ENCODE peak calls at places on chromosomes 13 and 19, in seven cellular contexts. L, X, F, Q, R, Y and J are unnamed samples.

GRCh38 chr19:58498316-58499020 is 13.3 kb downstream of the SLC27A5 start:
- DNase-seq in L (no peak), X (no peak), F (no peak), Q (no peak), R (no peak), Y (no peak), J (no peak)

GRCh38 chr19:34555447-34555846 is 73.9 kb downstream of the WTIP start:
- DNase-seq in L (peak; percentile 31), X (no peak), F (peak; percentile 67), Q (no peak), R (no peak), Y (no peak), J (peak; percentile 2)

GRCh38 chr13:82096256-82096655 is 1755.3 kb upstream of the SPRY2 start:
- DNase-seq in L (no peak), X (no peak), F (no peak), Q (no peak), R (no peak), Y (no peak), J (no peak)

GRCh38 chr13:98542568-98543379 is 34.1 kb downstream of the STK24 start:
- DNase-seq in L (no peak), X (no peak), F (no peak), Q (no peak), R (no peak), Y (no peak), J (no peak)

GRCh38 chr19:10895920-10896319 is 24.6 kb downstream of the CARM1 start:
- DNase-seq in L (no peak), X (no peak), F (peak; percentile 74), Q (no peak), R (no peak), Y (no peak), J (no peak)

GRCh38 chr13:20869540-20869939 is 33.0 kb downstream of the XPO4 start:
- DNase-seq in L (peak; percentile 28), X (no peak), F (no peak), Q (no peak), R (no peak), Y (no peak), J (peak; percentile 53)

GRCh38 chr19:7873304-7874079 is 698 bp downstream of the PRR36 start:
- DNase-seq in L (no peak), X (no peak), F (peak; percentile 48), Q (no peak), R (no peak), Y (no peak), J (no peak)

GRCh38 chr19:1133471-1133929 is 29.7 kb downstream of the GPX4 start:
- DNase-seq in L (no peak), X (peak; percentile 87), F (peak; percentile 72), Q (no peak), R (no peak), Y (no peak), J (no peak)

GRCh38 chr13:112442483-112443090 is 66.4 kb downstream of the SPACA7 start:
- DNase-seq in L (no peak), X (peak; percentile 36), F (peak; percentile 24), Q (no peak), R (peak; percentile 59), Y (no peak), J (no peak)

GRCh38 chr13:42064259-42064658 is 15.8 kb downstream of the DGKH start:
- DNase-seq in L (peak; percentile 79), X (no peak), F (no peak), Q (no peak), R (no peak), Y (no peak), J (peak; percentile 59)

GRCh38 chr13:74287672-74288169 is 153.5 kb upstream of the KLF12 start:
- DNase-seq in L (peak; percentile 61), X (peak; percentile 89), F (peak; percentile 90), Q (peak; percentile 44), R (no peak), Y (peak; percentile 85), J (peak; percentile 61)

GRCh38 chr19:30228113-30228725 is 144.0 kb upstream of the ZNF536 start:
- DNase-seq in L (no peak), X (no peak), F (peak; percentile 54), Q (no peak), R (no peak), Y (no peak), J (no peak)

GRCh38 chr19:39199025-39199424 is 2.3 kb downstream of the NCCRP1 start:
- DNase-seq in L (peak; percentile 52), X (no peak), F (no peak), Q (no peak), R (no peak), Y (no peak), J (peak; percentile 71)

GRCh38 chr19:18603958-18604819 is 2.4 kb downstream of the CRLF1 start:
- DNase-seq in L (no peak), X (no peak), F (peak; percentile 59), Q (no peak), R (no peak), Y (no peak), J (no peak)

GRCh38 chr19:38713227-38713649 is 31.0 kb downstream of the CAPN12 start:
- DNase-seq in L (no peak), X (no peak), F (no peak), Q (no peak), R (no peak), Y (peak; percentile 61), J (peak; percentile 65)

GRCh38 chr19:45142728-45143115 is 18.1 kb downstream of the NKPD1 start:
- DNase-seq in L (no peak), X (no peak), F (no peak), Q (no peak), R (no peak), Y (no peak), J (peak; percentile 21)

GRCh38 chr13:33441015-33441414 is 155.5 kb upstream of the STARD13 start:
- DNase-seq in L (peak; percentile 59), X (no peak), F (peak; percentile 67), Q (no peak), R (no peak), Y (no peak), J (peak; percentile 39)

DNA sequence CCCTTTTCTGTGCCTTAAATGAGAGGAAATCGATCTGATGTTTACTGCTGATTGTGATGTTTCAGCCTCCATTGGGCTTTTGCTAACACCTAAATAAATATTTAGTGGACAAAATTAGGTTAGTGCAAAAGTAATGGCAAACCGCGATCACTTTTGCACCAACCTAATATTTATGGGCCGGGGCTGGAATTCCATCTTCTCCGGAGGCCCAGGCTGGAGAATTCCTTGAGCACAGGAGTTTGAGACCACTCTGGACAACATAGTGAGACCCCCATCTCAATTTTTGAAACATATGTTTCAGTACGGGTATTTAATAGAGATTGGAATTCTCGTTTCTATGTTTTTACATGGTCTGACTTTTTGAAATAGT is 603 bp downstream of the ZNF880 start:
- DNase-seq in L (no peak), X (no peak), F (no peak), Q (no peak), R (no peak), Y (no peak), J (no peak)
- H3K4me3 ChIP-seq in L (peak overlapping the region; percentile 82), X (peak overlapping the region; percentile 79), F (peak overlapping the region; percentile 68), Q (peak overlapping the region; percentile 56), R (peak overlapping the region; percentile 72), Y (peak overlapping the region; percentile 94), J (peak overlapping the region; percentile 91)

GRCh38 chr13:99698010-99698815 is 196.9 kb downstream of the TM9SF2 start:
- DNase-seq in L (no peak), X (no peak), F (no peak), Q (no peak), R (no peak), Y (no peak), J (no peak)
- TF ChIP-seq CTCF in L (no peak), X (no peak), F (no peak), Q (no peak), R (no peak), Y (no peak), J (no peak)

GRCh38 chr19:6556043-6556449 is 25.2 kb downstream of the TNFSF9 start:
- DNase-seq in L (no peak), X (no peak), F (no peak), Q (no peak), R (no peak), Y (no peak), J (no peak)
- H3K4me3 ChIP-seq in L (no peak overlapping the region), X (no peak overlapping the region), F (no peak overlapping the region), Q (no peak overlapping the region), R (no peak overlapping the region), Y (no peak overlapping the region), J (no peak overlapping the region)

DNA sequence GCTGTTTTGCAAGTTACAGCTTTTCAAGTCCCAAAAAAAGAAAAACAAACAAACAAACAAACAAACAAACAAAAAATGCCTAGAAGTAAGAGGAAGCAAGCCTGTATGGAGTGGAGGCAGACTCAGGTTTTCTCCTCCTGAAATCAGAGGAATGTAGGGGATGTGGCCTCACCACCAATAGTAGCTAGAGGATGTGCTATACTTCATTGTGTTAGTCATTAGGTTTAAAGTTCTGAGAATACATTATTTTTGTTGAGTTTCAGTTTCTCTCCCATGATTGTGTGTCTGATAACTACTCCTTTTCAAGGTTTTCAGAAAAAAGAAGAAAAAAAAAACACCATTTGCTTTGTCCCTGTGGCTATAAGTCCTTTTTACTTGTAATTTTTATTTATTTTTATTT is 524.5 kb downstream of the GPC6 start:
- DNase-seq in L (no peak), X (no peak), F (no peak), Q (no peak), R (no peak), Y (no peak), J (no peak)
- TF ChIP-seq CTCF in L (no peak), X (no peak), F (no peak), Q (no peak), R (no peak), Y (no peak), J (no peak)